ENCODE peak calls at places on chromosomes 6 and 20, in nine cellular contexts. One of them, this sample, is unnamed.

GRCh38 chr6:137853569-137854213 is 13.4 kb upstream of the TNFAIP3 start:
- DNase-seq in BE2C: no peak
- DNase-seq in coronary artery: no peak
- DNase-seq in transverse colon: no peak
- DNase-seq in upper lobe of right lung: no peak
- DNase-seq in GM23248: peak
- DNase-seq in naive thymus-derived CD4-positive, alpha-beta T cell: no peak
- DNase-seq in left lung: no peak
- DNase-seq in IMR-90: peak
- DNase-seq in this sample: no peak

GRCh38 chr20:47150403-47151152 is 205.9 kb downstream of the ZMYND8 start:
- DNase-seq in left lung: no peak
- DNase-seq in coronary artery: no peak
- DNase-seq in IMR-90: peak
- DNase-seq in BE2C: peak
- DNase-seq in GM23248: peak
- DNase-seq in upper lobe of right lung: peak
- DNase-seq in transverse colon: peak
- DNase-seq in naive thymus-derived CD4-positive, alpha-beta T cell: no peak
- DNase-seq in this sample: peak

GRCh38 chr6:161107779-161108380 is 116.3 kb downstream of the MAP3K4 start:
- DNase-seq in GM23248: no peak
- DNase-seq in transverse colon: no peak
- DNase-seq in coronary artery: no peak
- DNase-seq in upper lobe of right lung: no peak
- DNase-seq in naive thymus-derived CD4-positive, alpha-beta T cell: no peak
- DNase-seq in IMR-90: no peak
- DNase-seq in BE2C: no peak
- DNase-seq in left lung: no peak
- DNase-seq in this sample: no peak

GRCh38 chr6:76435174-76435573 is 362.7 kb upstream of the IMPG1 start:
- DNase-seq in coronary artery: no peak
- DNase-seq in transverse colon: no peak
- DNase-seq in IMR-90: no peak
- DNase-seq in naive thymus-derived CD4-positive, alpha-beta T cell: no peak
- DNase-seq in left lung: no peak
- DNase-seq in upper lobe of right lung: no peak
- DNase-seq in BE2C: no peak
- DNase-seq in GM23248: no peak
- DNase-seq in this sample: no peak

GRCh38 chr6:114419175-114419574 is 76.4 kb upstream of the HS3ST5 start:
- DNase-seq in GM23248: no peak
- DNase-seq in coronary artery: no peak
- DNase-seq in upper lobe of right lung: no peak
- DNase-seq in transverse colon: no peak
- DNase-seq in BE2C: no peak
- DNase-seq in left lung: no peak
- DNase-seq in IMR-90: no peak
- DNase-seq in naive thymus-derived CD4-positive, alpha-beta T cell: no peak
- DNase-seq in this sample: no peak

GRCh38 chr20:6492396-6493055 is 275.0 kb upstream of the BMP2 start:
- DNase-seq in upper lobe of right lung: no peak
- DNase-seq in coronary artery: no peak
- DNase-seq in GM23248: no peak
- DNase-seq in transverse colon: no peak
- DNase-seq in left lung: no peak
- DNase-seq in IMR-90: peak
- DNase-seq in naive thymus-derived CD4-positive, alpha-beta T cell: no peak
- DNase-seq in BE2C: no peak
- DNase-seq in this sample: no peak

GRCh38 chr6:108170607-108171290 is 4.9 kb downstream of the NR2E1 start:
- DNase-seq in naive thymus-derived CD4-positive, alpha-beta T cell: no peak
- DNase-seq in transverse colon: no peak
- DNase-seq in upper lobe of right lung: no peak
- DNase-seq in left lung: no peak
- DNase-seq in BE2C: no peak
- DNase-seq in coronary artery: no peak
- DNase-seq in GM23248: no peak
- DNase-seq in IMR-90: no peak
- DNase-seq in this sample: no peak

GRCh38 chr6:161085246-161085645 is 93.7 kb downstream of the MAP3K4 start:
- DNase-seq in BE2C: no peak
- DNase-seq in GM23248: no peak
- DNase-seq in IMR-90: peak
- DNase-seq in coronary artery: no peak
- DNase-seq in naive thymus-derived CD4-positive, alpha-beta T cell: no peak
- DNase-seq in transverse colon: no peak
- DNase-seq in left lung: no peak
- DNase-seq in upper lobe of right lung: no peak
- DNase-seq in this sample: no peak

GRCh38 chr20:49608752-49609670 is 41.1 kb upstream of the PTGIS start:
- DNase-seq in upper lobe of right lung: peak
- DNase-seq in GM23248: peak
- DNase-seq in naive thymus-derived CD4-positive, alpha-beta T cell: peak
- DNase-seq in coronary artery: no peak
- DNase-seq in BE2C: peak
- DNase-seq in transverse colon: peak
- DNase-seq in left lung: peak
- DNase-seq in IMR-90: no peak
- DNase-seq in this sample: no peak

GRCh38 chr6:119224095-119224701 is 125.4 kb downstream of the MAN1A1 start:
- DNase-seq in left lung: no peak
- DNase-seq in upper lobe of right lung: no peak
- DNase-seq in transverse colon: no peak
- DNase-seq in BE2C: no peak
- DNase-seq in coronary artery: no peak
- DNase-seq in GM23248: no peak
- DNase-seq in IMR-90: no peak
- DNase-seq in naive thymus-derived CD4-positive, alpha-beta T cell: no peak
- DNase-seq in this sample: no peak

GRCh38 chr20:47677314-47678129 is 107.8 kb downstream of the SULF2 start:
- DNase-seq in naive thymus-derived CD4-positive, alpha-beta T cell: peak
- DNase-seq in coronary artery: no peak
- DNase-seq in transverse colon: peak
- DNase-seq in IMR-90: peak
- DNase-seq in upper lobe of right lung: peak
- DNase-seq in GM23248: peak
- DNase-seq in left lung: peak
- DNase-seq in BE2C: peak
- DNase-seq in this sample: no peak

GRCh38 chr6:157323924-157324276 is 581 bp upstream of the TMEM242 start:
- DNase-seq in BE2C: peak
- DNase-seq in transverse colon: peak
- DNase-seq in GM23248: peak
- DNase-seq in left lung: peak
- DNase-seq in upper lobe of right lung: peak
- DNase-seq in naive thymus-derived CD4-positive, alpha-beta T cell: no peak
- DNase-seq in IMR-90: peak
- DNase-seq in coronary artery: peak
- DNase-seq in this sample: no peak

GRCh38 chr20:58148891-58149290 is 79.6 kb downstream of the ANKRD60 start:
- DNase-seq in GM23248: no peak
- DNase-seq in coronary artery: no peak
- DNase-seq in left lung: no peak
- DNase-seq in upper lobe of right lung: no peak
- DNase-seq in naive thymus-derived CD4-positive, alpha-beta T cell: no peak
- DNase-seq in BE2C: no peak
- DNase-seq in transverse colon: no peak
- DNase-seq in IMR-90: no peak
- DNase-seq in this sample: no peak

GRCh38 chr20:53642196-53643030 is 48.8 kb upstream of the ZNF217 start:
- DNase-seq in IMR-90: peak
- DNase-seq in BE2C: no peak
- DNase-seq in upper lobe of right lung: no peak
- DNase-seq in coronary artery: no peak
- DNase-seq in transverse colon: peak
- DNase-seq in left lung: no peak
- DNase-seq in naive thymus-derived CD4-positive, alpha-beta T cell: no peak
- DNase-seq in GM23248: peak
- DNase-seq in this sample: no peak

GRCh38 chr20:20520776-20521175 is 152.9 kb downstream of the INSM1 start:
- DNase-seq in naive thymus-derived CD4-positive, alpha-beta T cell: no peak
- DNase-seq in IMR-90: peak
- DNase-seq in upper lobe of right lung: no peak
- DNase-seq in BE2C: no peak
- DNase-seq in GM23248: peak
- DNase-seq in transverse colon: no peak
- DNase-seq in coronary artery: no peak
- DNase-seq in left lung: no peak
- DNase-seq in this sample: no peak

GRCh38 chr6:54784021-54784420 is 62.5 kb upstream of the FAM83B start:
- DNase-seq in transverse colon: no peak
- DNase-seq in upper lobe of right lung: no peak
- DNase-seq in naive thymus-derived CD4-positive, alpha-beta T cell: no peak
- DNase-seq in BE2C: no peak
- DNase-seq in GM23248: no peak
- DNase-seq in coronary artery: no peak
- DNase-seq in IMR-90: peak
- DNase-seq in left lung: no peak
- DNase-seq in this sample: no peak
- H3K4me3 ChIP-seq in transverse colon: no peak
- H3K4me3 ChIP-seq in upper lobe of right lung: no peak
- H3K4me3 ChIP-seq in naive thymus-derived CD4-positive, alpha-beta T cell: no peak
- H3K4me3 ChIP-seq in BE2C: no peak
- H3K4me3 ChIP-seq in GM23248: peak
- H3K4me3 ChIP-seq in coronary artery: no peak
- H3K4me3 ChIP-seq in IMR-90: peak
- H3K4me3 ChIP-seq in left lung: no peak
- H3K4me3 ChIP-seq in this sample: no peak

DNA sequence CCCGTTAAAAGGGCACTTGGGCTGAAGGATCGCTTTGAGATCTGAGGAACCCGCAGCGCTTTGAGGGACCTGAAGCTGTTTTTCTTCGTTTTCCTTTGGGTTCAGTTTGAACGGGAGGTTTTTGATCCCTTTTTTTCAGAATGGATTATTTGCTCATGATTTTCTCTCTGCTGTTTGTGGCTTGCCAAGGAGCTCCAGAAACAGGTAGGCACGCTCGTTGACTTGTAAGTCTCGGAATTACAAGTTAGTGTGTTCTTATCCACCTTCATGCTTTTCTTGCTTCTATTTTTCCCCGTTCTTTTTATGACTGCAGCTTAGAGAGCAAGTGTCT is 294 bp downstream of the EDN1 start:
- DNase-seq in IMR-90: no peak
- DNase-seq in left lung: no peak
- DNase-seq in upper lobe of right lung: no peak
- DNase-seq in transverse colon: no peak
- DNase-seq in naive thymus-derived CD4-positive, alpha-beta T cell: no peak
- DNase-seq in coronary artery: no peak
- DNase-seq in GM23248: no peak
- DNase-seq in BE2C: no peak
- DNase-seq in this sample: no peak
- H3K4me3 ChIP-seq in IMR-90: peak
- H3K4me3 ChIP-seq in left lung: peak
- H3K4me3 ChIP-seq in upper lobe of right lung: peak
- H3K4me3 ChIP-seq in transverse colon: peak
- H3K4me3 ChIP-seq in naive thymus-derived CD4-positive, alpha-beta T cell: peak
- H3K4me3 ChIP-seq in coronary artery: peak
- H3K4me3 ChIP-seq in GM23248: peak
- H3K4me3 ChIP-seq in BE2C: no peak
- H3K4me3 ChIP-seq in this sample: peak

GRCh38 chr6:149015877-149016525 is 269.2 kb downstream of the UST start:
- DNase-seq in naive thymus-derived CD4-positive, alpha-beta T cell: no peak
- DNase-seq in left lung: no peak
- DNase-seq in coronary artery: no peak
- DNase-seq in upper lobe of right lung: no peak
- DNase-seq in BE2C: no peak
- DNase-seq in GM23248: peak
- DNase-seq in IMR-90: no peak
- DNase-seq in transverse colon: no peak
- DNase-seq in this sample: no peak

GRCh38 chr6:149016716-149017115 is 269.9 kb downstream of the UST start:
- DNase-seq in left lung: no peak
- DNase-seq in naive thymus-derived CD4-positive, alpha-beta T cell: no peak
- DNase-seq in GM23248: no peak
- DNase-seq in BE2C: no peak
- DNase-seq in transverse colon: no peak
- DNase-seq in upper lobe of right lung: no peak
- DNase-seq in IMR-90: no peak
- DNase-seq in coronary artery: no peak
- DNase-seq in this sample: no peak

GRCh38 chr6:149013932-149014331 is 267.1 kb downstream of the UST start:
- DNase-seq in naive thymus-derived CD4-positive, alpha-beta T cell: no peak
- DNase-seq in GM23248: no peak
- DNase-seq in upper lobe of right lung: no peak
- DNase-seq in transverse colon: no peak
- DNase-seq in left lung: no peak
- DNase-seq in coronary artery: no peak
- DNase-seq in IMR-90: no peak
- DNase-seq in BE2C: no peak
- DNase-seq in this sample: no peak

GRCh38 chr6:149015224-149015876 is 268.5 kb downstream of the UST start:
- DNase-seq in IMR-90: peak
- DNase-seq in coronary artery: no peak
- DNase-seq in upper lobe of right lung: no peak
- DNase-seq in transverse colon: no peak
- DNase-seq in naive thymus-derived CD4-positive, alpha-beta T cell: no peak
- DNase-seq in left lung: no peak
- DNase-seq in GM23248: peak
- DNase-seq in BE2C: no peak
- DNase-seq in this sample: no peak

GRCh38 chr6:149014631-149015171 is 267.9 kb downstream of the UST start:
- DNase-seq in naive thymus-derived CD4-positive, alpha-beta T cell: no peak
- DNase-seq in coronary artery: no peak
- DNase-seq in GM23248: peak
- DNase-seq in upper lobe of right lung: no peak
- DNase-seq in IMR-90: peak
- DNase-seq in BE2C: no peak
- DNase-seq in transverse colon: no peak
- DNase-seq in left lung: no peak
- DNase-seq in this sample: no peak
- H3K4me3 ChIP-seq in naive thymus-derived CD4-positive, alpha-beta T cell: no peak
- H3K4me3 ChIP-seq in coronary artery: no peak
- H3K4me3 ChIP-seq in GM23248: peak
- H3K4me3 ChIP-seq in upper lobe of right lung: no peak
- H3K4me3 ChIP-seq in IMR-90: no peak
- H3K4me3 ChIP-seq in BE2C: no peak
- H3K4me3 ChIP-seq in transverse colon: no peak
- H3K4me3 ChIP-seq in left lung: no peak
- H3K4me3 ChIP-seq in this sample: no peak

DNA sequence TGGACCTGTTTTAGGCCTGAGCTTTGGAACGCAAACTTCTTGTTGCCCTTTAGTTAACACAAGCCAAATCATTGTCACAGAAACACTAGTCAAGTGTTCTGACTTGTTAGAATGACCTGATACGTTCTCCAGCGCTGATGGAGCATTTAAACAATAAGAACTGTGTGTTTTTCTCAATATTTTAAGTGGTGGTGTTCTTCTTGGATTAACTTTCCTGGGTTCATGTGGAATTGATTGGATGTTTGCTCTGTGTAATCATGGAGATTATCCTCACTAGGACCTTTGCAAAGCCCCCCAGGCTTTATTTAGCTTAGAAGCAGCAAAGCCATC is 1.6 kb downstream of the LRRC1 start:
- DNase-seq in BE2C: no peak
- DNase-seq in GM23248: no peak
- DNase-seq in upper lobe of right lung: no peak
- DNase-seq in left lung: no peak
- DNase-seq in coronary artery: no peak
- DNase-seq in transverse colon: no peak
- DNase-seq in naive thymus-derived CD4-positive, alpha-beta T cell: no peak
- DNase-seq in IMR-90: no peak
- DNase-seq in this sample: no peak
- H3K4me3 ChIP-seq in BE2C: no peak
- H3K4me3 ChIP-seq in GM23248: peak
- H3K4me3 ChIP-seq in upper lobe of right lung: peak
- H3K4me3 ChIP-seq in left lung: no peak
- H3K4me3 ChIP-seq in coronary artery: peak
- H3K4me3 ChIP-seq in transverse colon: peak
- H3K4me3 ChIP-seq in naive thymus-derived CD4-positive, alpha-beta T cell: no peak
- H3K4me3 ChIP-seq in IMR-90: peak
- H3K4me3 ChIP-seq in this sample: no peak